ENCODE peak calls at places on chromosomes 16 and 17, in four cellular contexts. A is GM12878, F is GM12891, C is K562. Z is an unnamed sample.

GRCh38 chr17:81197409-81197795 is 25.4 kb downstream of the CEP131 start:
- DNase-seq in A (no peak), F (no peak), C (no peak), Z (no peak)

GRCh38 chr17:16911141-16911937 is 60.6 kb downstream of the TNFRSF13B start:
- DNase-seq in A (no peak), F (no peak), C (no peak), Z (no peak)

GRCh38 chr17:3659541-3660111 is 8.8 kb downstream of the TAX1BP3 start:
- DNase-seq in A (no peak), F (no peak), C (no peak), Z (no peak)

GRCh38 chr16:50591209-50591608 is 43.0 kb downstream of the NKD1 start:
- DNase-seq in A (no peak), F (no peak), C (no peak), Z (no peak)

GRCh38 chr16:81517150-81517499 is 72.5 kb downstream of the CMIP start:
- DNase-seq in A (no peak), F (no peak), C (no peak), Z (no peak)

GRCh38 chr17:64920419-64921172 is 1.3 kb upstream of the LRRC37A3 start:
- DNase-seq in A (no peak), F (no peak), C (peak), Z (no peak)

GRCh38 chr16:1823821-1824220 is 2.8 kb downstream of the HAGH start:
- DNase-seq in A (no peak), F (no peak), C (peak), Z (peak)

GRCh38 chr17:45942284-45942683 is 47.9 kb downstream of the MAPT start:
- DNase-seq in A (no peak), F (no peak), C (no peak), Z (no peak)

GRCh38 chr17:77356109-77356689 is 215.4 kb downstream of the SEC14L1 start:
- DNase-seq in A (no peak), F (no peak), C (no peak), Z (no peak)

GRCh38 chr16:48592839-48593429 is 17.0 kb downstream of the N4BP1 start:
- DNase-seq in A (no peak), F (no peak), C (no peak), Z (no peak)

GRCh38 chr16:48542966-48543365 is 67.0 kb downstream of the N4BP1 start:
- DNase-seq in A (no peak), F (no peak), C (no peak), Z (no peak)

GRCh38 chr16:154223-155030 is 2.0 kb downstream of the HBZ start:
- DNase-seq in A (no peak), F (no peak), C (peak), Z (no peak)

GRCh38 chr17:46811978-46812583 is 6.4 kb downstream of the WNT3 start:
- DNase-seq in A (no peak), F (no peak), C (peak), Z (no peak)

GRCh38 chr16:64311241-64311640 is 810.6 kb downstream of the CDH11 start:
- DNase-seq in A (no peak), F (no peak), C (no peak), Z (no peak)

GRCh38 chr17:62876664-62877411 is 68.7 kb upstream of the MARCHF10 start:
- DNase-seq in A (no peak), F (no peak), C (no peak), Z (no peak)

GRCh38 chr17:40796846-40797245 is 2.9 kb downstream of the KRT28 start:
- DNase-seq in A (no peak), F (no peak), C (no peak), Z (no peak)

GRCh38 chr16:57485091-57485915 is 990 bp downstream of the DOK4 start:
- DNase-seq in A (no peak), F (no peak), C (no peak), Z (no peak)

GRCh38 chr17:79095345-79096055 is 20.9 kb downstream of the ENGASE start:
- DNase-seq in A (no peak), F (no peak), C (no peak), Z (no peak)

GRCh38 chr16:11609474-11610120 is 22.9 kb upstream of the LITAF start:
- DNase-seq in A (no peak), F (no peak), C (no peak), Z (peak)

GRCh38 chr17:74856113-74856512 is 3.6 kb downstream of the GRIN2C start:
- DNase-seq in A (no peak), F (no peak), C (no peak), Z (no peak)

GRCh38 chr17:79834575-79835469 is 4.4 kb downstream of the CBX4 start:
- DNase-seq in A (no peak), F (no peak), C (peak), Z (no peak)

GRCh38 chr16:85072947-85073346 is 39.3 kb downstream of the CIBAR2 start:
- DNase-seq in A (no peak), F (no peak), C (no peak), Z (no peak)

GRCh38 chr17:26774291-26775218 is 519.4 kb upstream of the WSB1 start:
- DNase-seq in A (no peak), F (no peak), C (no peak), Z (no peak)

GRCh38 chr16:30948087-30948955 is 547 bp upstream of the ORAI3 start:
- DNase-seq in A (no peak), F (peak), C (peak), Z (no peak)

GRCh38 chr17:4806770-4807533 is at the start of gene PLD2:
- DNase-seq in A (no peak), F (peak), C (peak), Z (peak)

GRCh38 chr17:82880620-82881019 is 40.8 kb upstream of the ZNF750 start:
- DNase-seq in A (no peak), F (no peak), C (no peak), Z (no peak)

GRCh38 chr17:49456172-49456965 is 38.7 kb upstream of the NGFR start:
- DNase-seq in A (no peak), F (no peak), C (no peak), Z (no peak)

GRCh38 chr17:20246692-20247091 is 220.6 kb downstream of the LGALS9B start:
- DNase-seq in A (no peak), F (no peak), C (no peak), Z (no peak)

GRCh38 chr17:81080056-81080455 is 45.1 kb downstream of the BAIAP2 start:
- DNase-seq in A (no peak), F (no peak), C (no peak), Z (no peak)

GRCh38 chr17:42520540-42520951 is 15.5 kb upstream of the NAGLU start:
- DNase-seq in A (no peak), F (no peak), C (peak), Z (no peak)

GRCh38 chr16:18932243-18932997 is 6.2 kb upstream of the SMG1 start:
- DNase-seq in A (no peak), F (no peak), C (no peak), Z (no peak)

DNA sequence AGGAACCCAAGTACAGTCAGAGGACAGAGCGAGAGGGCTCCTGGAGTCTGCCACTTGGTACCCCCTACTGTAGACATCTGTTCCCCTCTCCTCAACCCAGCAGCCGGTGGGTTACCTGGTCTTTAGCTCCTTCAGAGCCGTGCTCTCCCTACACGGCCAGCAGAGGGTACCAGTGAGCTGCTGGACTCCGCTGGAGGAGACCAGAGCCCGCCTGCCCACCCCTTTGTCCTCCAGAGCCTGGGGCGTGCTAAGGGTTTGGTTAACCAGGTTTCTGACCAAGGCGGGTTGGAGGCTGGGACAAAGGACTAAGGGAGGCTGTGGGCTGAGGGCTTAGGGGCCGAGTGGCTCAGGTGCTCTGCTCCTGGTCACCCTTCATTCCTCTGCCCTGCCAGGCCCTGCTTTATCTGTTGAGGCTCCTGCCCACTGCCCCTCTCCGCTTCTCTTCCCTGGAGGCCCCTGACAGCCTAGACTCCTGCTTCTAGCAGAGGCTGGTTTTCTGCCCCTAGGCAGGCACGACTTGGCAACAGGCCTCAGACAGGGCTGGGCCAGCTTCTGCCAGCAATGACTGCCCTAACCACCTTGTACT is 2.7 kb upstream of the HSD11B2 start:
- DNase-seq in A (no peak), F (peak), C (peak), Z (peak)
- TF ChIP-seq SPI1 in A (no peak), F (no peak), C (no peak), Z (no peak)

DNA sequence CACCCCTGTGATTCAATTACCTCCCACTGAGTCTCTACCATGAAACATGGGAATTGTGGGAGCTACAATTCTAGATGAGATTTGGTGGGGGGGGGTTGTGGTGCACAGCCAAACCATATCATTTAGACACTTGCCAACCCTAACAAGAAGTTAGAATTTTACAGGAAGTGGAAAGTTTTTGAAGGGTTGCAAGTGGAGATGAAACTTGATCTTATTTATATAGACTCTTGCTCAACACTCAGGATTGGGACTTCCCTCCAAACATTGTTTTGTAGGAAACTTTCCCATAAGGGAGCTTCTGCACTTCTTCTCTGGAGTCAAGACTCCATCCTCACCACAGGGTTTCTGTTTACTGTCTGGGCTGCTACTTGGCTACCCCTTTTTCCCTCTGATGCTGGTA is 266.7 kb upstream of the CDH11 start:
- DNase-seq in A (no peak), F (no peak), C (no peak), Z (no peak)
- TF ChIP-seq SPI1 in A (no peak), F (no peak), C (no peak), Z (no peak)

GRCh38 chr17:6712058-6712853 is 913 bp downstream of the SLC13A5 start:
- DNase-seq in A (no peak), F (no peak), C (no peak), Z (no peak)

GRCh38 chr17:6714315-6714874 is 1.2 kb upstream of the SLC13A5 start:
- DNase-seq in A (no peak), F (no peak), C (no peak), Z (no peak)

GRCh38 chr17:6713918-6714271 is 726 bp upstream of the SLC13A5 start:
- DNase-seq in A (no peak), F (no peak), C (no peak), Z (no peak)

GRCh38 chr17:6712854-6713129 is 377 bp downstream of the SLC13A5 start:
- DNase-seq in A (no peak), F (no peak), C (no peak), Z (no peak)

GRCh38 chr17:6713130-6713917 is at the start of gene SLC13A5:
- DNase-seq in A (no peak), F (peak), C (peak), Z (peak)
- TF ChIP-seq SPI1 in A (no peak), F (no peak), C (no peak), Z (no peak)

GRCh38 chr16:27522173-27522707 is 27.5 kb downstream of the GTF3C1 start:
- DNase-seq in A (no peak), F (no peak), C (no peak), Z (no peak)

GRCh38 chr16:27518226-27518625 is 31.5 kb downstream of the GTF3C1 start:
- DNase-seq in A (no peak), F (no peak), C (no peak), Z (no peak)

GRCh38 chr16:27516360-27516759 is 33.4 kb downstream of the GTF3C1 start:
- DNase-seq in A (no peak), F (no peak), C (no peak), Z (no peak)

GRCh38 chr16:27526169-27526568 is 23.5 kb downstream of the GTF3C1 start:
- DNase-seq in A (no peak), F (no peak), C (peak), Z (no peak)

GRCh38 chr16:27520982-27521673 is 28.6 kb downstream of the GTF3C1 start:
- DNase-seq in A (no peak), F (no peak), C (no peak), Z (no peak)
- TF ChIP-seq SPI1 in A (no peak), F (no peak), C (no peak), Z (no peak)

GRCh38 chr17:28646039-28646754 is 1.2 kb upstream of the BLTP2 start:
- DNase-seq in A (no peak), F (no peak), C (peak), Z (peak)
- TF ChIP-seq SPI1 in A (no peak), F (no peak), C (no peak), Z (no peak)

DNA sequence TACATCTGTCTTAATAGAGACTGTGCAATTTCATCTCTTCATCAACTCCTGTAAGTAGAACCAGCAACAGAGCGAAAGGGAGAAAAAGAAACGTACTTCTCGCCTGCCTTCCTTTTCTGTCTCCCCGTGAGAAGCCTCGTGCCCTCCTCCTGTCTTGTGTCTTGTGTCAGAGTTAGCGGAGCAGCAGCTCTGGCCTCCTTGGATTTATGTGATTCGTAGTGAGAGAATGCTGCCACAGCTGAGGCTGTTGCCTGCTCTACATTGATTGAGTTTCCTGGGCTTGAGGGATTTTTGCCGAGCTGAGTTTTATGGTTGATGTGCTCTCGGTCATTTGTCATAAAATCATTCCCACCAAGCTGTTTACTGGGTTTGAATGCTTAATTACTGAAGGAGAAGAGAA is 579.1 kb upstream of the RBFOX1 start:
- DNase-seq in A (no peak), F (no peak), C (no peak), Z (no peak)
- TF ChIP-seq SPI1 in A (no peak), F (no peak), C (no peak), Z (no peak)

GRCh38 chr16:66830422-66831404 is at the start of gene NAE1:
- DNase-seq in A (peak), F (peak), C (peak), Z (peak)

GRCh38 chr16:66832190-66832589 is 1.4 kb upstream of the NAE1 start:
- DNase-seq in A (no peak), F (no peak), C (no peak), Z (no peak)

GRCh38 chr16:66834746-66835145 is 4.0 kb upstream of the NAE1 start:
- DNase-seq in A (no peak), F (no peak), C (no peak), Z (no peak)

DNA sequence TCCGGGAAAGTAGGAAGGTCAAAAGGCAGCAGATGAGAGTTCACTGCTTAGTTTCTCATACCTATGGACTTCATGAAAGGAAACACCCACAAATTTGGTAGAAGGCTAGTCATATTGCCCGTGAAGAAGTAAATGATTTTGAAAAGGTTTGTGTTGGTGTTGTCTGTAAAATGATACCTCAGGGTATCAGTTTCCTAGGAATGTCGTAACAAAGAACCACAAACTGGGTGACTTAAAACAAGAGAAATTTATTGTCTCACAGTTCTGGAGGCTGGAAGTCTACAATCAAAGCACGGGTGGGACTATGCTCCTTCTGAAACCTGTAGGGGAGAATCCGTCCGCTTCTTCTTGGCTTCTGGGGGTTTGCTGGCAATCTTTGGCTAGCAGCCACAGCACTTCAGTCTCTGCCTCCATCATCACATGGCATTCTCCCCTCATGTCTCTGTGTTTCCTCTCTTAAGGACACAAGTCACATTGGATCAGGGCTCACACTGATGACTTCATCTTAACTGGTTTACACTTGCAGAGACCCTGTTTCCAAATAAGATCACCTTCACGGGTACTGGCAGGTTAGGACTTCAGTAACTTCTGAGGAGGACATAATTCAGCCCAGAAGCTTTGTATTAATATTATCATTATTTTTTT is 2.0 kb upstream of the NAE1 start:
- DNase-seq in A (no peak), F (no peak), C (no peak), Z (no peak)
- TF ChIP-seq SPI1 in A (no peak), F (no peak), C (no peak), Z (no peak)

GRCh38 chr16:46911038-46911437 is 26.9 kb downstream of the GPT2 start:
- DNase-seq in A (peak), F (no peak), C (no peak), Z (no peak)
- TF ChIP-seq SPI1 in A (no peak), F (no peak), C (no peak), Z (no peak)

GRCh38 chr16:56137269-56137668 is 54.0 kb upstream of the GNAO1 start:
- DNase-seq in A (no peak), F (no peak), C (no peak), Z (no peak)
- TF ChIP-seq SPI1 in A (no peak), F (no peak), C (no peak), Z (no peak)

GRCh38 chr17:8187517-8188407 is 2.2 kb downstream of the BORCS6 start:
- DNase-seq in A (peak), F (no peak), C (peak), Z (peak)

GRCh38 chr17:8189711-8190477 is at the start of gene BORCS6:
- DNase-seq in A (peak), F (peak), C (peak), Z (peak)

GRCh38 chr17:8189041-8189710 is 804 bp downstream of the BORCS6 start:
- DNase-seq in A (no peak), F (no peak), C (no peak), Z (no peak)

GRCh38 chr17:8186787-8187516 is 3.0 kb downstream of the BORCS6 start:
- DNase-seq in A (peak), F (no peak), C (peak), Z (peak)

GRCh38 chr17:8188408-8188839 is 1.6 kb downstream of the BORCS6 start:
- DNase-seq in A (no peak), F (no peak), C (no peak), Z (no peak)
- TF ChIP-seq SPI1 in A (peak), F (peak), C (no peak), Z (no peak)

Z was measured in HL-60.